ENCODE peak calls at places on chromosome 13, in five cellular contexts. N is epithelial cell of proximal tubule, V is AG09309, B is uterus, T is heart left ventricle. W is an unnamed sample.

GRCh38 chr13:80083516-80084085 is 257.3 kb downstream of the SPRY2 start:
- DNase-seq in N (no peak), V (no peak), B (no peak), T (no peak), W (no peak)

GRCh38 chr13:48144413-48145035 is 49.6 kb upstream of the MED4 start:
- DNase-seq in N (no peak), V (no peak), B (no peak), T (no peak), W (no peak)

GRCh38 chr13:109879338-109879737 is 93.0 kb upstream of the IRS2 start:
- DNase-seq in N (no peak), V (no peak), B (no peak), T (no peak), W (no peak)

GRCh38 chr13:27000686-27001085 is 170.9 kb downstream of the USP12 start:
- DNase-seq in N (no peak), V (no peak), B (no peak), T (no peak), W (no peak)

GRCh38 chr13:65336916-65337315 is 1893.2 kb downstream of the PCDH9 start:
- DNase-seq in N (no peak), V (peak), B (no peak), T (no peak), W (no peak)

GRCh38 chr13:41356788-41357187 is 45.7 kb downstream of the NAA16 start:
- DNase-seq in N (no peak), V (no peak), B (no peak), T (no peak), W (no peak)

GRCh38 chr13:106981050-106981449 is 413.1 kb upstream of the ARGLU1 start:
- DNase-seq in N (no peak), V (no peak), B (no peak), T (no peak), W (no peak)

GRCh38 chr13:112510002-112510780 is 77.8 kb downstream of the TUBGCP3 start:
- DNase-seq in N (peak), V (peak), B (no peak), T (no peak), W (no peak)

GRCh38 chr13:79533781-79534400 is 52.9 kb downstream of the NDFIP2 start:
- DNase-seq in N (no peak), V (no peak), B (no peak), T (no peak), W (no peak)

DNA sequence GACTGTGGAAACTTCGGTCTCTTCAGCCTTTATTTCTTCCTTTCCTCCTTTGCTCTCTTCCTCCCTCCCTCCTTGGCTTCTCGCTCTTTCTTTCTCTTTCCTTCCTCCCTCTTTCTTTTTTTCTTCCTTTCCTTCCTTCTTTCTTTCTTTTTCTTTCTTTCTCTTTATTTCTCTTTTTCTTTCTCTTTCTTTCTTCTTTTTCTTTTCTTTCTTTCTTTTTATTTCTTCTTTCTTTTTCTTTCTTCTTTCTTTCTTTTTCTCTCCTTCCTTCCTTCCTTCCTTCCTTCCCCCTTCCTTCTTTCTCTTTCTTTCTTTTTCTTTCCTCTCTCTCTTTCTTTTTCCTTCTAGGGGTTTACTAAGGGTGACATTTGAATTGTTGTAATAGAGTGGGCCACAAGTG is 290.2 kb upstream of the MAB21L1 start:
- DNase-seq in N (no peak), V (no peak), B (no peak), T (no peak), W (no peak)
- TF ChIP-seq CTCF in N (no peak), V (no peak), B (no peak), T (no peak), W (no peak)

DNA sequence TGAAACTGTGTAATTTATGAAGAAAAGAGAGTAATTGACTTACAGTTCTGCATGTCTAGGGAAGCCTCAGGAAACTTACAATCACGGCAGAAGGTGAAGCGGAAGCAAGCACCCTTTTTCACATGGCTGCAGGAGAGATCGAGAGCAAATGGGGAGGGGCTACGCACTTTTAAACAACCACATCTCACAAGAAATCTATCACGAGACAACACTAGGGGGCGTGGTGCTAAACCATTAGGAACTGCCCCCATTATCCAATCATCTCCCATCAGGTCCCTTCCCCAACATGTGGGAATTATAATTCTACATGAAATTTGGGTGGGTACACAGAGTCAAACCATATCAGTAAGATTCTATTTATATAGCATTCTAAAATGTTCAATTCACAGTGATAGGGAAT is 114.8 kb upstream of the TRPC4 start:
- DNase-seq in N (no peak), V (no peak), B (no peak), T (no peak), W (no peak)
- TF ChIP-seq CTCF in N (peak), V (no peak), B (no peak), T (no peak), W (no peak)

DNA sequence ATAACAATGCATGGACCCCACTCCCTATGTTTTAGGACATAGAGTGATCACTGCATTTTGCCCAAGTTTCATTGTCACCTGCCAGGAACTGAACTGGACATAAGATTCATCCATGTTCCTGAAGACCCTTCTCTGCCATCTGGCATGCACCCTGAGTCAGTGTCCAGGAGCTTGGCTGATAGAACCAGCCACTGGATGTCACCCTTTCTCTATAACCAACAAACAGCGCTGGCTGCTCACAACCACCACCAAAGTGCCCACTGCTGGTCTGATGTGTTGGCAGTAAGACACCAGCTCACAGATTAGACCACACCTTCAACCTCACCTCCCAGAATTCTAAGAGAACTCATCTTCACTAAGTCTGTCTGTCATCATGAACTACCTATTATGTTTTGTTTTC is 333.4 kb downstream of the ITGBL1 start:
- DNase-seq in N (no peak), V (no peak), B (no peak), T (no peak), W (no peak)
- TF ChIP-seq CTCF in N (peak), V (peak), B (no peak), T (peak), W (peak)

DNA sequence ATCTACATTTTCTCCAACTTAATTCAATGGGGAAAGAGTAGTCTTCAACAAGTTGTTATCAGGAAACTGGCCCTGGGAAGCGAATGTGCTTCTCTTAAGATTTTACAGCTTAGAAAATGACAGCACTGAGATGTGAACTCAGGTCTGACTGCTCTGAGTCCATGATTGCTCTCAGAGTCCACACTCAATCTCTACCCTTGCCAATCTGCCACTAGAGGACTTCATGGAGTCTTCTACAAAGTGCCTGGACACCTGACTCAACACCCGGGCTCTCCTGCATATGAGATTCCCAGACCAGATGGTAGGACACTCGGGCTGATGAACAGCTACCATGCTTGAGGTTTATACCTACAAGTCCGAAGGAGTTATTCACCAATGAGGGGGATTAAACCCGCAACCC is 74.8 kb downstream of the ABCC4 start:
- DNase-seq in N (no peak), V (no peak), B (no peak), T (no peak), W (no peak)
- TF ChIP-seq CTCF in N (no peak), V (no peak), B (no peak), T (no peak), W (no peak)

GRCh38 chr13:89363144-89363543 is 1692.0 kb downstream of the SLITRK5 start:
- DNase-seq in N (no peak), V (no peak), B (no peak), T (no peak), W (no peak)

GRCh38 chr13:89361909-89362308 is 1690.7 kb downstream of the SLITRK5 start:
- DNase-seq in N (no peak), V (no peak), B (no peak), T (no peak), W (no peak)
- TF ChIP-seq CTCF in N (peak), V (no peak), B (no peak), T (no peak), W (no peak)

GRCh38 chr13:45446181-45446580 is 18.6 kb upstream of the COG3 start:
- DNase-seq in N (no peak), V (peak), B (no peak), T (no peak), W (no peak)
- TF ChIP-seq CTCF in N (no peak), V (no peak), B (no peak), T (no peak), W (no peak)